ENCODE peak calls at places on chromosomes 3 and 15, in five cellular contexts. Z is CD8-positive, alpha-beta memory T cell; N is breast epithelium; Q is lower leg skin; S is adrenal gland. G is an unnamed sample.

GRCh38 chr15:74127954-74128784 is 2.2 kb upstream of the ISLR2 start:
- DNase-seq in Z (no peak), N (no peak), Q (peak), S (no peak), G (no peak)

GRCh38 chr15:75639709-75640482 is at the start of gene IMP3:
- DNase-seq in Z (peak), N (peak), Q (peak), S (peak), G (peak)

GRCh38 chr3:52194541-52195296 is 3.2 kb upstream of the ALAS1 start:
- DNase-seq in Z (no peak), N (no peak), Q (no peak), S (peak), G (no peak)

GRCh38 chr3:144762091-144762490 is 790.5 kb downstream of the DIPK2A start:
- DNase-seq in Z (no peak), N (no peak), Q (no peak), S (no peak), G (no peak)

GRCh38 chr3:61783993-61784718 is 222.8 kb downstream of the PTPRG start:
- DNase-seq in Z (no peak), N (no peak), Q (no peak), S (no peak), G (no peak)

GRCh38 chr15:82952156-82953081 is at the start of gene HOMER2:
- DNase-seq in Z (no peak), N (peak), Q (no peak), S (peak), G (no peak)

GRCh38 chr3:39707314-39707909 is 102.0 kb upstream of the MYRIP start:
- DNase-seq in Z (no peak), N (no peak), Q (no peak), S (peak), G (no peak)

GRCh38 chr15:86620636-86621349 is 541.1 kb downstream of the AGBL1 start:
- DNase-seq in Z (no peak), N (no peak), Q (no peak), S (no peak), G (no peak)

GRCh38 chr15:101115887-101116680 is 135.8 kb downstream of the CHSY1 start:
- DNase-seq in Z (no peak), N (no peak), Q (no peak), S (no peak), G (no peak)

GRCh38 chr3:106338582-106339219 is 469.9 kb upstream of the CBLB start:
- DNase-seq in Z (peak), N (no peak), Q (no peak), S (no peak), G (no peak)

GRCh38 chr3:180881065-180881801 is 31.2 kb upstream of the FXR1 start:
- DNase-seq in Z (no peak), N (no peak), Q (no peak), S (no peak), G (no peak)

GRCh38 chr3:188646592-188646991 is 492.6 kb downstream of the LPP start:
- DNase-seq in Z (no peak), N (no peak), Q (no peak), S (no peak), G (peak)

GRCh38 chr15:34101366-34102174 is at the start of the genes EMC7 and PGBD4:
- DNase-seq in Z (peak), N (peak), Q (peak), S (peak), G (peak)

GRCh38 chr15:34102175-34102925 is 467 bp downstream of the PGBD4 start:
- DNase-seq in Z (no peak), N (no peak), Q (no peak), S (no peak), G (no peak)

DNA sequence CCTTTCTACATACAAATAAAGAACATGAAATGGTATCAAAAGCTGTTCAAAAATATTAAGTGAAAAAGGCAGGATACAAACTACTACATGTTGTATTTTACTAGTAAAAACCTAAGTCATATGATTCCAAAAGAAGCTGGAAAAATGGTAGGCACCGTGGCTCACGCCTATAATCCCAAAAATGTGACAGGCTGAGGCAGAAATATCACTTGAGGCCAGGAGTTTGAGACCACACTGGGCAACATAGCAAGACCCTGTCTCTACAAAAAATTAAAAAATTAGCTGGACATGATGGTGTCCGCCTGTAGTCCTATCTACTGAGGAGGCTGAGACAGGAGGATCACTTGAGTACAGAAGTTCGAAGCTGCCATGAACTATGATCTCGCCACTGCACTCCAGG is 1.7 kb downstream of the EMC7 start:
- DNase-seq in Z (no peak), N (no peak), Q (no peak), S (no peak), G (no peak)
- H3K4me3 ChIP-seq in Z (no peak), N (no peak), Q (no peak), S (no peak), G (no peak)

DNA sequence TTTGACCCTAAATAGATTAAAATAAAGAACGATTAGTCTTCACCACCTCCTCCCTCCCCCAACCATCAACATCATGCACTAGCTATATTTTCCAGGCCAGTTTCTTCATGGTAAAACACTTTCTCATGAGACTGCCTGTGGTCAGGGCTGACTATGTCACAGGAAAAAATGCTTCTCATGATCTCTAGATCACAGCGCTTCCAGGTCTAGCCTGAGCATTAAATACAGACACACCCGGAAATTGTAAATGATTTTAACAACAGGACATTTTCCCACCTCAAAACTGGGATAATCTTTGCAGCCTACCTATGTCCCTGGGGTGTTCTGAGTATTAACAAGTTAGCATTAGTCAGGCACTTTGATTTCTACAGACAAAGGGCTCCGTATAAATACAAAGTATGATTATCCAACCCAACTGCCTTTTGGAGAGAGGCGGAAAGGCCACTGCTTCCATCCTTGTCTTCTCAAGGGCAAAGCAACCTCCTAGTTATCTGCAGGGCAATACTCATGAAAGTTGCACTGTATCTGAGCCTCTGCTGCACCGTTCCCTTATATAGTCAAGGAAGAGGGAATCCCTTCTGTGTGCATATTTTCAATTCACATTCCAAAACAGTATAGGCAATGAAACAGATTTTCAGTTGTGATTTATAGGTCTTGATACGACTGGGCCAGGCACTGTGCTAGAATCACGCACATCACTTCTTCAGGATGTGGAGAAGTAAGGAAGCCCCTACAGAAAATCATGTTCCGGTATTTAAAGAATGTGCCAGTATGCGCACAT is 455.9 kb downstream of the FOXP1 start:
- DNase-seq in Z (peak), N (no peak), Q (no peak), S (no peak), G (no peak)
- H3K4me3 ChIP-seq in Z (peak), N (peak), Q (no peak), S (no peak), G (no peak)

GRCh38 chr15:34239151-34239761 is 14.4 kb downstream of the EMC4 start:
- DNase-seq in Z (no peak), N (no peak), Q (no peak), S (no peak), G (no peak)
- H3K4me3 ChIP-seq in Z (no peak), N (no peak), Q (no peak), S (no peak), G (no peak)

GRCh38 chr3:13466781-13467180 is 13.3 kb upstream of the HDAC11 start:
- DNase-seq in Z (no peak), N (no peak), Q (no peak), S (no peak), G (no peak)
- H3K4me3 ChIP-seq in Z (no peak), N (no peak), Q (no peak), S (no peak), G (no peak)

GRCh38 chr3:185986201-185986600 is 48.4 kb upstream of the TRA2B start:
- DNase-seq in Z (no peak), N (no peak), Q (peak), S (no peak), G (no peak)
- H3K4me3 ChIP-seq in Z (no peak), N (no peak), Q (no peak), S (no peak), G (no peak)

DNA sequence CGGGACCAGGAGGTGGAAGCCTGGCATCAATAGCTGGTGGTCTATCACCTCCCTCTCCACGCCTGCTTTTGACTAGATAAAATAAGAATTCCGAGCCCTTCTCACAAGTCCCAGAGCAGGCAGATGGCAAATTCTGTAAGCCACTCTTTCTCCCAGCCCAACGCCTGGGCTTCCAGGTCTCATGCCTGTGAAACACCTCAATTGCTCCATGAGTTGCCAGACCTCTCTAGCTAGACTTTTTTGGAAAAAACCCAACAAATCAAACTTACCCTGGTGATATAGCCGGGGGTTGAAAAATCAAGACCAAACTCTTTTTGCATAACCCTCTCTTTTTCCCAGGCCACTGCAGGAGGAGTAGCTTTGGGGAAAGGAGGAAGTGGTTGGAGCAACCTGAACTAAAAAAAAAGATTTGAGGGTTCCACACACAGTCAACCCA is 7.0 kb downstream of the BHLHE40 start:
- DNase-seq in Z (no peak), N (no peak), Q (no peak), S (no peak), G (no peak)
- H3K4me3 ChIP-seq in Z (peak), N (peak), Q (no peak), S (peak), G (no peak)

GRCh38 chr15:90400005-90400758 is 12.1 kb downstream of the IQGAP1 start:
- DNase-seq in Z (peak), N (no peak), Q (no peak), S (no peak), G (no peak)
- H3K4me3 ChIP-seq in Z (peak), N (peak), Q (no peak), S (no peak), G (peak)

G was measured in LNCaP clone FGC.